ENCODE peak calls at places on chromosomes 16 and 17, in four cellular contexts. One of them, this sample, is unnamed.

GRCh38 chr17:2363318-2363717 is 26.0 kb downstream of the SGSM2 start:
- DNase-seq in cardiac fibroblast: no peak
- DNase-seq in astrocyte of the cerebellum: no peak
- DNase-seq in thoracic aorta: no peak
- DNase-seq in this sample: no peak

GRCh38 chr17:63290784-63291183 is 155.3 kb downstream of the CYB561 start:
- DNase-seq in thoracic aorta: no peak
- DNase-seq in astrocyte of the cerebellum: no peak
- DNase-seq in cardiac fibroblast: no peak
- DNase-seq in this sample: no peak

GRCh38 chr16:28933176-28933575 is 1.4 kb downstream of the CD19 start:
- DNase-seq in thoracic aorta: no peak
- DNase-seq in cardiac fibroblast: no peak
- DNase-seq in astrocyte of the cerebellum: no peak
- DNase-seq in this sample: no peak

GRCh38 chr17:59783221-59784016 is 76.0 kb downstream of the VMP1 start:
- DNase-seq in cardiac fibroblast: peak; percentile 82
- DNase-seq in astrocyte of the cerebellum: no peak
- DNase-seq in thoracic aorta: no peak
- DNase-seq in this sample: no peak

GRCh38 chr17:14143678-14144077 is 74.4 kb downstream of the COX10 start:
- DNase-seq in cardiac fibroblast: peak; percentile 15
- DNase-seq in thoracic aorta: no peak
- DNase-seq in astrocyte of the cerebellum: no peak
- DNase-seq in this sample: no peak

GRCh38 chr16:75541236-75541635 is 5.3 kb upstream of the CHST5 start:
- DNase-seq in astrocyte of the cerebellum: no peak
- DNase-seq in thoracic aorta: no peak
- DNase-seq in cardiac fibroblast: no peak
- DNase-seq in this sample: no peak

GRCh38 chr16:27550582-27550920 is 607 bp downstream of the KATNIP start:
- DNase-seq in thoracic aorta: no peak
- DNase-seq in astrocyte of the cerebellum: no peak
- DNase-seq in cardiac fibroblast: no peak
- DNase-seq in this sample: no peak

GRCh38 chr17:72745241-72745640 is 347.2 kb downstream of the SLC39A11 start:
- DNase-seq in thoracic aorta: no peak
- DNase-seq in cardiac fibroblast: no peak
- DNase-seq in astrocyte of the cerebellum: no peak
- DNase-seq in this sample: no peak

GRCh38 chr17:70295329-70295728 is 126.0 kb downstream of the KCNJ2 start:
- DNase-seq in thoracic aorta: no peak
- DNase-seq in cardiac fibroblast: no peak
- DNase-seq in astrocyte of the cerebellum: no peak
- DNase-seq in this sample: no peak

GRCh38 chr16:14020141-14020540 is 51.0 kb upstream of the MRTFB start:
- DNase-seq in astrocyte of the cerebellum: no peak
- DNase-seq in thoracic aorta: no peak
- DNase-seq in cardiac fibroblast: no peak
- DNase-seq in this sample: no peak

GRCh38 chr16:84055801-84056634 is 13.4 kb upstream of the SLC38A8 start:
- DNase-seq in thoracic aorta: no peak
- DNase-seq in astrocyte of the cerebellum: no peak
- DNase-seq in cardiac fibroblast: no peak
- DNase-seq in this sample: no peak

GRCh38 chr17:8894673-8895578 is 27.5 kb upstream of the PIK3R6 start:
- DNase-seq in astrocyte of the cerebellum: peak; percentile 43
- DNase-seq in thoracic aorta: no peak
- DNase-seq in cardiac fibroblast: peak; percentile 81
- DNase-seq in this sample: peak; percentile 16

GRCh38 chr16:8370374-8371015 is 219.8 kb downstream of the TMEM114 start:
- DNase-seq in astrocyte of the cerebellum: no peak
- DNase-seq in cardiac fibroblast: peak; percentile 45
- DNase-seq in thoracic aorta: no peak
- DNase-seq in this sample: no peak

GRCh38 chr17:80453126-80453979 is 23.1 kb downstream of the NPTX1 start:
- DNase-seq in cardiac fibroblast: no peak
- DNase-seq in thoracic aorta: no peak
- DNase-seq in astrocyte of the cerebellum: no peak
- DNase-seq in this sample: no peak

GRCh38 chr16:75550211-75550662 is 5.8 kb downstream of the TMEM231 start:
- DNase-seq in thoracic aorta: no peak
- DNase-seq in cardiac fibroblast: peak; percentile 65
- DNase-seq in astrocyte of the cerebellum: peak; percentile 83
- DNase-seq in this sample: no peak

GRCh38 chr16:69936751-69937211 is 14.4 kb upstream of the CLEC18A start:
- DNase-seq in cardiac fibroblast: no peak
- DNase-seq in astrocyte of the cerebellum: no peak
- DNase-seq in thoracic aorta: no peak
- DNase-seq in this sample: no peak

GRCh38 chr17:75077490-75078096 is 10.2 kb upstream of the SLC16A5 start:
- DNase-seq in cardiac fibroblast: no peak
- DNase-seq in astrocyte of the cerebellum: no peak
- DNase-seq in thoracic aorta: no peak
- DNase-seq in this sample: no peak

GRCh38 chr17:5418858-5419355 is 555 bp downstream of the NUP88 start:
- DNase-seq in thoracic aorta: no peak
- DNase-seq in cardiac fibroblast: peak; percentile 42
- DNase-seq in astrocyte of the cerebellum: no peak
- DNase-seq in this sample: no peak

GRCh38 chr16:23064642-23065041 is 84.6 kb downstream of the USP31 start:
- DNase-seq in astrocyte of the cerebellum: no peak
- DNase-seq in cardiac fibroblast: peak; percentile 51
- DNase-seq in thoracic aorta: no peak
- DNase-seq in this sample: no peak

GRCh38 chr17:64507418-64507766 is 615 bp downstream of the CEP95 start:
- DNase-seq in thoracic aorta: no peak
- DNase-seq in cardiac fibroblast: peak; percentile 81
- DNase-seq in astrocyte of the cerebellum: peak; percentile 71
- DNase-seq in this sample: no peak

GRCh38 chr17:1042486-1042885 is 45.6 kb downstream of the TIMM22 start:
- DNase-seq in astrocyte of the cerebellum: no peak
- DNase-seq in cardiac fibroblast: no peak
- DNase-seq in thoracic aorta: no peak
- DNase-seq in this sample: no peak

GRCh38 chr17:66304304-66305174 is 2.1 kb downstream of the PRKCA start:
- DNase-seq in astrocyte of the cerebellum: no peak
- DNase-seq in cardiac fibroblast: peak; percentile 47
- DNase-seq in thoracic aorta: no peak
- DNase-seq in this sample: no peak

GRCh38 chr17:58330997-58331814 is 2.6 kb upstream of the TSPOAP1 start:
- DNase-seq in thoracic aorta: no peak
- DNase-seq in astrocyte of the cerebellum: no peak
- DNase-seq in cardiac fibroblast: no peak
- DNase-seq in this sample: no peak

GRCh38 chr16:81713796-81714195 is 65.3 kb upstream of the PLCG2 start:
- DNase-seq in cardiac fibroblast: no peak
- DNase-seq in astrocyte of the cerebellum: no peak
- DNase-seq in thoracic aorta: no peak
- DNase-seq in this sample: no peak

GRCh38 chr17:40871316-40871715 is 4.3 kb upstream of the KRT12 start:
- DNase-seq in thoracic aorta: no peak
- DNase-seq in cardiac fibroblast: no peak
- DNase-seq in astrocyte of the cerebellum: no peak
- DNase-seq in this sample: no peak

GRCh38 chr17:7523033-7523432 is 25.8 kb upstream of the TNFSF12 start:
- DNase-seq in cardiac fibroblast: peak; percentile 36
- DNase-seq in thoracic aorta: no peak
- DNase-seq in astrocyte of the cerebellum: no peak
- DNase-seq in this sample: no peak

GRCh38 chr16:84834403-84834772 is 14.6 kb downstream of the CRISPLD2 start:
- DNase-seq in thoracic aorta: no peak
- DNase-seq in astrocyte of the cerebellum: peak; percentile 74
- DNase-seq in cardiac fibroblast: no peak
- DNase-seq in this sample: no peak

GRCh38 chr17:36608794-36609497 is 7.6 kb downstream of the MRM1 start:
- DNase-seq in thoracic aorta: no peak
- DNase-seq in astrocyte of the cerebellum: peak; percentile 41
- DNase-seq in cardiac fibroblast: peak; percentile 81
- DNase-seq in this sample: no peak

GRCh38 chr17:6910987-6911603 is 79.6 kb upstream of the TEKT1 start:
- DNase-seq in thoracic aorta: no peak
- DNase-seq in cardiac fibroblast: peak; percentile 69
- DNase-seq in astrocyte of the cerebellum: peak; percentile 31
- DNase-seq in this sample: no peak

GRCh38 chr16:20918486-20919239 is 18.1 kb downstream of the LYRM1 start:
- DNase-seq in cardiac fibroblast: peak; percentile 83
- DNase-seq in thoracic aorta: no peak
- DNase-seq in astrocyte of the cerebellum: no peak
- DNase-seq in this sample: no peak

GRCh38 chr16:85296859-85297698 is 184.8 kb upstream of the CIBAR2 start:
- DNase-seq in cardiac fibroblast: peak; percentile 27
- DNase-seq in thoracic aorta: no peak
- DNase-seq in astrocyte of the cerebellum: no peak
- DNase-seq in this sample: no peak

GRCh38 chr16:4538067-4538385 is 547 bp downstream of the CDIP1 start:
- DNase-seq in astrocyte of the cerebellum: no peak
- DNase-seq in thoracic aorta: no peak
- DNase-seq in cardiac fibroblast: no peak
- DNase-seq in this sample: no peak

GRCh38 chr17:28042657-28042720 is at the start of gene NLK:
- DNase-seq in thoracic aorta: no peak
- DNase-seq in cardiac fibroblast: no peak
- DNase-seq in astrocyte of the cerebellum: no peak
- DNase-seq in this sample: no peak

GRCh38 chr16:81483064-81483969 is 38.7 kb downstream of the CMIP start:
- DNase-seq in thoracic aorta: no peak
- DNase-seq in astrocyte of the cerebellum: no peak
- DNase-seq in cardiac fibroblast: peak; percentile 14
- DNase-seq in this sample: no peak

GRCh38 chr17:77129568-77130301 is 11.0 kb upstream of the SEC14L1 start:
- DNase-seq in thoracic aorta: no peak
- DNase-seq in cardiac fibroblast: no peak
- DNase-seq in astrocyte of the cerebellum: no peak
- DNase-seq in this sample: no peak

GRCh38 chr16:61595605-61596004 is 440.6 kb downstream of the CDH8 start:
- DNase-seq in cardiac fibroblast: no peak
- DNase-seq in thoracic aorta: no peak
- DNase-seq in astrocyte of the cerebellum: no peak
- DNase-seq in this sample: no peak

GRCh38 chr17:34703533-34703932 is 124.2 kb downstream of the TMEM132E start:
- DNase-seq in astrocyte of the cerebellum: peak; percentile 6
- DNase-seq in thoracic aorta: no peak
- DNase-seq in cardiac fibroblast: peak; percentile 28
- DNase-seq in this sample: no peak

GRCh38 chr16:2195316-2196161 is 866 bp downstream of the CASKIN1 start:
- DNase-seq in thoracic aorta: no peak
- DNase-seq in cardiac fibroblast: no peak
- DNase-seq in astrocyte of the cerebellum: no peak
- DNase-seq in this sample: no peak

GRCh38 chr16:2198283-2198682 is 1.9 kb upstream of the CASKIN1 start:
- DNase-seq in cardiac fibroblast: no peak
- DNase-seq in astrocyte of the cerebellum: no peak
- DNase-seq in thoracic aorta: no peak
- DNase-seq in this sample: no peak

GRCh38 chr16:2197765-2198164 is 1.4 kb upstream of the CASKIN1 start:
- DNase-seq in astrocyte of the cerebellum: no peak
- DNase-seq in cardiac fibroblast: no peak
- DNase-seq in thoracic aorta: no peak
- DNase-seq in this sample: no peak

GRCh38 chr16:2196162-2196980 is at the start of gene CASKIN1:
- DNase-seq in cardiac fibroblast: no peak
- DNase-seq in thoracic aorta: no peak
- DNase-seq in astrocyte of the cerebellum: no peak
- DNase-seq in this sample: no peak

GRCh38 chr16:2196981-2197511 is 641 bp upstream of the CASKIN1 start:
- DNase-seq in cardiac fibroblast: no peak
- DNase-seq in astrocyte of the cerebellum: no peak
- DNase-seq in thoracic aorta: no peak
- DNase-seq in this sample: no peak
- H3K4me3 ChIP-seq in cardiac fibroblast: no peak overlapping the region
- H3K4me3 ChIP-seq in astrocyte of the cerebellum: no peak overlapping the region
- H3K4me3 ChIP-seq in thoracic aorta: peak overlapping the region; percentile 46
- H3K4me3 ChIP-seq in this sample: no peak overlapping the region

DNA sequence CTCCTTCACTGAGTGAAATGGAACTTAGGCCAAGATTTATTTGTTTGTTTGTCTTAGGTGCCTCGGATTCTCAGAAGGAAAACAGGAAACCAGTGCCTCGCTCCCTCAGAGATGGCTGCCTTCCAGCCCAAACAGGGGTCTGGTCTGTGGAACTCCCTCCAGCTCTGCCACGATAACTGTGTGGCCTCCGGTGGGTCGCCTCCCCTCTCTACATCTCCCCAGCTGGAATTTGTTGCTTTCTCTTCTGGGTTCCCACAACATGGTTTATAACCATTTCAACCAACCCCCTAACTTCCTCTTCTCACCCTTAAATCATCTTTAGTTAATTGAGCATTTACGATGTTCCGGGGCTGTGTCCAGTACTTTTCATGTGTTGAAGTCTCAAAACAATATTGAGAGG is 30.9 kb upstream of the PLLP start:
- DNase-seq in astrocyte of the cerebellum: no peak
- DNase-seq in cardiac fibroblast: no peak
- DNase-seq in thoracic aorta: no peak
- DNase-seq in this sample: no peak
- TF ChIP-seq CTCF in astrocyte of the cerebellum: no peak
- TF ChIP-seq CTCF in cardiac fibroblast: no peak
- TF ChIP-seq CTCF in thoracic aorta: no peak
- TF ChIP-seq CTCF in this sample: no peak

GRCh38 chr16:87949071-87949744 is 2.0 kb upstream of the BANP start:
- DNase-seq in cardiac fibroblast: no peak
- DNase-seq in astrocyte of the cerebellum: no peak
- DNase-seq in thoracic aorta: no peak
- DNase-seq in this sample: no peak
- H3K4me3 ChIP-seq in cardiac fibroblast: no peak overlapping the region
- H3K4me3 ChIP-seq in astrocyte of the cerebellum: no peak overlapping the region
- H3K4me3 ChIP-seq in thoracic aorta: no peak overlapping the region
- H3K4me3 ChIP-seq in this sample: no peak overlapping the region

GRCh38 chr17:44310612-44311376 is 2.4 kb downstream of the RUNDC3A start:
- DNase-seq in astrocyte of the cerebellum: no peak
- DNase-seq in thoracic aorta: no peak
- DNase-seq in cardiac fibroblast: no peak
- DNase-seq in this sample: no peak
- TF ChIP-seq CTCF in astrocyte of the cerebellum: no peak
- TF ChIP-seq CTCF in thoracic aorta: no peak
- TF ChIP-seq CTCF in cardiac fibroblast: no peak
- TF ChIP-seq CTCF in this sample: no peak

DNA sequence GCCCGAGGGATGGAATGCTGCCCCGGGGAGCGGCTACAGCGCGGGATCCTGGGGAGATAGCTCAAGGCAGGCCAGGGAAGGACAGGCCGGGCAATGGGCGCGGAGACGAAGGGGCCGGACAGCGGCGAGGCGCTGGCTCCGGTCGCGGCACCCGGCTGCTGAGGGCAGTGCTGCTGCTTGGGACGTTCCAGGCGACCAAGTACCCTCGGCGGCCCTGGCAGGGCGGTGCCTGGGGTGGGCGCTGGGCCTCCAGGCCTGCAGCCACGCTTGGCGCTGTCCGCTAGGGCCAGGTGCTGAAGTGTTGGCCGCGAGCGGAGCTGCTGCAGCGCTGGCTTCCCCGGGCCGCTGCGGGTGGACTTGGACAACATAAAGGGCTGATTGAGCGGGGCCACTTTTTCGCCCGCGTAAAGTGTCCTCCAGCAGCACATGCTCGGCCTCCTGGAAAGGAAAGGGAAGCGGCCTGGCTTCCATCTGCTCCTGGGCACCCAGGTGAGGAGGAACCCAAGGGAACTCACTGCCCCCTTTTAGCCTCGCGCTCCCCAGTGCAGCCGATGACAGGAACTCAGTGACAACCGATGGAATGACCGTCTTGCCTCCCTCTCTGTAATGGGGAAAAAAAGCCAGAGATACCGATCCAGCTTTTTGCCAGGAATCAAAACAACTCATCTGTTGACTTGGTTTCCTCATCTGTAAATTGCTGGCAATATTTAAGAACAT is 23.7 kb downstream of the CLEC3A start:
- DNase-seq in cardiac fibroblast: peak; percentile 41
- DNase-seq in thoracic aorta: no peak
- DNase-seq in astrocyte of the cerebellum: peak; percentile 46
- DNase-seq in this sample: no peak
- H3K4me3 ChIP-seq in cardiac fibroblast: no peak overlapping the region
- H3K4me3 ChIP-seq in thoracic aorta: no peak overlapping the region
- H3K4me3 ChIP-seq in astrocyte of the cerebellum: no peak overlapping the region
- H3K4me3 ChIP-seq in this sample: no peak overlapping the region